ENCODE peak calls at places on chromosome 13, in six cellular contexts. G, W, Z, Y, P and V are unnamed samples.

GRCh38 chr13:42821437-42821836 is 40.1 kb downstream of the FAM216B start:
- DNase-seq in G (no peak), W (no peak), Z (no peak), Y (no peak), P (no peak), V (no peak)

GRCh38 chr13:33153421-33154381 is 131.9 kb downstream of the STARD13 start:
- DNase-seq in G (no peak), W (no peak), Z (peak), Y (no peak), P (no peak), V (no peak)

GRCh38 chr13:112902669-112903068 is 66.3 kb upstream of the MCF2L start:
- DNase-seq in G (no peak), W (no peak), Z (no peak), Y (no peak), P (no peak), V (no peak)

GRCh38 chr13:110575322-110576069 is 14.0 kb upstream of the RAB20 start:
- DNase-seq in G (no peak), W (no peak), Z (no peak), Y (no peak), P (no peak), V (no peak)

GRCh38 chr13:27830010-27830409 is 37.7 kb downstream of the GSX1 start:
- DNase-seq in G (peak), W (peak), Z (peak), Y (no peak), P (peak), V (no peak)

GRCh38 chr13:76019421-76020044 is 383.4 kb downstream of the LMO7 start:
- DNase-seq in G (peak), W (peak), Z (peak), Y (no peak), P (no peak), V (no peak)

GRCh38 chr13:98358933-98359332 is 181.9 kb upstream of the RNF113B start:
- DNase-seq in G (no peak), W (no peak), Z (no peak), Y (no peak), P (no peak), V (no peak)

GRCh38 chr13:97231118-97231831 is 9.1 kb downstream of the MBNL2 start:
- DNase-seq in G (no peak), W (no peak), Z (no peak), Y (no peak), P (no peak), V (no peak)